ENCODE peak calls at places on chromosomes 12 and 14, in eight cellular contexts. H is GM06990; M is hepatic stellate cell; O is NCI-H2081; Y is amniotic epithelial cell; K is GM04504; D is AG20443; W is effector memory CD8-positive, alpha-beta T cell. Q is an unnamed sample.

GRCh38 chr14:24187538-24187915 is 1.1 kb downstream of the IPO4 start:
- DNase-seq in K (no peak), O (no peak), W (no peak), M (no peak), Y (no peak), H (no peak), D (no peak), Q (no peak)

GRCh38 chr14:93543766-93544165 is 113.0 kb downstream of the UNC79 start:
- DNase-seq in D (peak; percentile 16), H (no peak), K (peak; percentile 5), O (peak; percentile 32), M (peak; percentile 4), Y (peak; percentile 19), W (no peak), Q (no peak)

GRCh38 chr14:103679351-103679750 is 35.9 kb downstream of the XRCC3 start:
- DNase-seq in M (no peak), D (peak; percentile 60), W (no peak), K (no peak), O (peak; percentile 44), H (peak; percentile 69), Y (peak; percentile 53), Q (peak; percentile 71)

GRCh38 chr14:58455593-58456265 is 28.2 kb downstream of the KIAA0586 start:
- DNase-seq in K (no peak), Y (no peak), W (no peak), H (no peak), O (no peak), D (no peak), M (no peak), Q (no peak)

GRCh38 chr12:94262228-94263010 is 114.0 kb downstream of the PLXNC1 start:
- DNase-seq in H (peak; percentile 80), Y (peak; percentile 99), W (peak; percentile 61), D (peak; percentile 91), M (peak; percentile 91), K (peak; percentile 89), O (no peak), Q (peak; percentile 79)

GRCh38 chr12:83042441-83043215 is 355.9 kb downstream of the TMTC2 start:
- DNase-seq in Y (peak; percentile 90), H (no peak), M (no peak), W (no peak), K (peak; percentile 17), D (peak; percentile 8), O (no peak), Q (no peak)

GRCh38 chr14:19801118-19801464 is 2.5 kb upstream of the OR4N2 start:
- DNase-seq in Y (no peak), H (no peak), M (no peak), W (no peak), K (no peak), D (no peak), O (no peak), Q (no peak)

GRCh38 chr12:5554711-5555110 is 122.8 kb downstream of the NTF3 start:
- DNase-seq in D (peak; percentile 78), Y (no peak), O (no peak), H (no peak), K (peak; percentile 71), W (no peak), M (peak; percentile 29), Q (no peak)

GRCh38 chr12:26744697-26745440 is 88.1 kb downstream of the ITPR2 start:
- DNase-seq in D (no peak), O (peak; percentile 26), K (no peak), Y (peak; percentile 93), M (no peak), H (no peak), W (no peak), Q (no peak)

GRCh38 chr12:44749566-44749965 is 126.5 kb downstream of the NELL2 start:
- DNase-seq in H (no peak), W (no peak), D (no peak), Y (no peak), M (no peak), O (no peak), K (no peak), Q (no peak)

GRCh38 chr12:106672308-106673085 is 89.7 kb downstream of the RFX4 start:
- DNase-seq in O (no peak), H (no peak), W (no peak), Y (no peak), D (no peak), M (no peak), K (no peak), Q (no peak)

GRCh38 chr14:74712499-74713394 is at the start of the genes AREL1 and FCF1:
- DNase-seq in Y (peak; percentile 91), O (no peak), M (peak; percentile 93), H (peak; percentile 61), K (peak; percentile 70), D (peak; percentile 96), W (peak; percentile 77), Q (peak; percentile 85)

GRCh38 chr14:94129758-94130414 is 482 bp upstream of the IFI27L2 start:
- DNase-seq in M (peak; percentile 55), D (peak; percentile 67), Y (peak; percentile 47), O (no peak), H (no peak), K (no peak), W (peak; percentile 20), Q (peak; percentile 56)

GRCh38 chr12:39081910-39082309 is 176.5 kb upstream of the CPNE8 start:
- DNase-seq in K (no peak), Y (no peak), D (no peak), W (no peak), M (no peak), H (no peak), O (no peak), Q (no peak)

GRCh38 chr12:121059031-121059898 is 20.2 kb upstream of the OASL start:
- DNase-seq in D (no peak), K (no peak), H (peak; percentile 28), W (no peak), M (no peak), Y (no peak), O (no peak), Q (no peak)

GRCh38 chr14:21924479-21924878 is 250.9 kb upstream of the OR4E1 start:
- DNase-seq in D (no peak), M (no peak), H (peak; percentile 3), W (peak; percentile 44), Y (no peak), K (no peak), O (no peak), Q (peak; percentile 82)

GRCh38 chr12:30847259-30847658 is 79.3 kb upstream of the TSPAN11 start:
- DNase-seq in W (peak; percentile 22), D (no peak), K (peak; percentile 30), O (peak; percentile 61), Y (peak; percentile 73), M (no peak), H (peak; percentile 19), Q (no peak)

GRCh38 chr12:84875241-84875640 is 37.4 kb downstream of the SLC6A15 start:
- DNase-seq in K (no peak), M (no peak), H (no peak), Y (peak; percentile 13), W (no peak), O (no peak), D (no peak), Q (no peak)

GRCh38 chr14:42683690-42684089 is 1077.0 kb downstream of the LRFN5 start:
- DNase-seq in Y (peak; percentile 78), H (no peak), D (no peak), M (no peak), W (no peak), K (no peak), O (no peak), Q (no peak)

GRCh38 chr12:1594045-1594294 is 411 bp downstream of the FBXL14 start:
- DNase-seq in Y (no peak), H (peak; percentile 83), O (peak; percentile 66), W (peak; percentile 47), D (peak; percentile 77), K (no peak), M (peak; percentile 63), Q (peak; percentile 83)

GRCh38 chr12:56836317-56836716 is 73.2 kb downstream of the HSD17B6 start:
- DNase-seq in W (no peak), Y (peak; percentile 57), D (peak; percentile 37), M (no peak), K (peak; percentile 36), H (no peak), O (no peak), Q (no peak)

GRCh38 chr14:59583755-59584154 is 7.1 kb upstream of the CCDC175 start:
- DNase-seq in W (no peak), H (no peak), O (peak; percentile 12), Y (peak; percentile 58), M (peak; percentile 37), K (no peak), D (peak; percentile 34), Q (peak; percentile 6)

GRCh38 chr12:113655919-113656318 is 184.2 kb upstream of the LHX5 start:
- DNase-seq in D (no peak), M (no peak), O (no peak), K (no peak), Y (no peak), W (no peak), H (no peak), Q (no peak)

GRCh38 chr14:32403688-32404087 is 74.6 kb downstream of the AKAP6 start:
- DNase-seq in D (peak; percentile 18), Y (peak; percentile 46), O (no peak), M (no peak), H (no peak), K (no peak), W (no peak), Q (no peak)

GRCh38 chr14:96167224-96168148 is 37.2 kb upstream of the BDKRB2 start:
- DNase-seq in K (peak; percentile 77), O (no peak), W (no peak), M (peak; percentile 85), H (no peak), D (peak; percentile 92), Y (peak; percentile 91), Q (no peak)

GRCh38 chr12:94207467-94208432 is 59.4 kb downstream of the PLXNC1 start:
- DNase-seq in W (peak; percentile 17), M (no peak), D (no peak), K (no peak), H (peak; percentile 78), Y (peak; percentile 11), O (no peak), Q (peak; percentile 80)

GRCh38 chr12:109675411-109675810 is 38.2 kb upstream of the FAM222A start:
- DNase-seq in M (no peak), K (no peak), D (no peak), W (no peak), O (no peak), H (no peak), Y (no peak), Q (no peak)

GRCh38 chr14:75647650-75648049 is 13.0 kb downstream of the ERG28 start:
- DNase-seq in Y (peak; percentile 64), O (no peak), W (no peak), M (no peak), K (no peak), D (no peak), H (no peak), Q (no peak)

GRCh38 chr12:96237465-96238077 is 43.4 kb downstream of the ELK3 start:
- DNase-seq in Y (peak; percentile 95), W (peak; percentile 59), M (peak; percentile 92), D (peak; percentile 81), O (no peak), K (peak; percentile 94), H (no peak), Q (no peak)

GRCh38 chr12:24739094-24739779 is 209.7 kb downstream of the BCAT1 start:
- DNase-seq in H (no peak), W (no peak), Y (no peak), K (no peak), M (no peak), O (no peak), D (no peak), Q (no peak)